ENCODE peak calls at places on chromosomes 3 and 15, in six cellular contexts. E is islet precursor cell, H is aorta, F is transverse colon, O is GM04503, A is neural crest cell. W is an unnamed sample.

GRCh38 chr3:32045091-32045964 is 61.1 kb upstream of the GPD1L start:
- DNase-seq in E (no peak), H (no peak), F (peak; percentile 46), O (peak; percentile 18), A (no peak), W (peak; percentile 75)

GRCh38 chr3:12004741-12005513 is 739 bp downstream of the SYN2 start:
- DNase-seq in E (peak; percentile 76), H (peak; percentile 75), F (no peak), O (no peak), A (no peak), W (no peak)

GRCh38 chr15:62649793-62650420 is 392.6 kb upstream of the TPM1 start:
- DNase-seq in E (no peak), H (no peak), F (no peak), O (peak; percentile 27), A (no peak), W (no peak)

GRCh38 chr15:56890038-56890437 is 28.4 kb upstream of the TCF12 start:
- DNase-seq in E (no peak), H (no peak), F (no peak), O (no peak), A (no peak), W (no peak)

GRCh38 chr3:41126961-41127360 is 72.3 kb upstream of the CTNNB1 start:
- DNase-seq in E (peak; percentile 12), H (no peak), F (no peak), O (no peak), A (no peak), W (no peak)

GRCh38 chr15:27408428-27408827 is 437.4 kb downstream of the GABRG3 start:
- DNase-seq in E (no peak), H (no peak), F (no peak), O (no peak), A (no peak), W (no peak)

GRCh38 chr3:193805448-193805847 is 212.4 kb downstream of the OPA1 start:
- DNase-seq in E (peak; percentile 73), H (no peak), F (peak; percentile 42), O (no peak), A (no peak), W (peak; percentile 45)

GRCh38 chr3:191070201-191070600 is 128.8 kb upstream of the OSTN start:
- DNase-seq in E (no peak), H (no peak), F (no peak), O (peak; percentile 71), A (no peak), W (no peak)

GRCh38 chr3:124768812-124769211 is 38.6 kb downstream of the UMPS start:
- DNase-seq in E (no peak), H (peak; percentile 65), F (peak; percentile 32), O (no peak), A (no peak), W (peak; percentile 60)

GRCh38 chr3:184635126-184635525 is 73.5 kb downstream of the EPHB3 start:
- DNase-seq in E (no peak), H (no peak), F (no peak), O (no peak), A (no peak), W (no peak)

GRCh38 chr3:17135696-17136095 is 250.9 kb downstream of the PLCL2 start:
- DNase-seq in E (no peak), H (no peak), F (no peak), O (no peak), A (no peak), W (no peak)

GRCh38 chr3:179943097-179943880 is 93.4 kb downstream of the PEX5L start:
- DNase-seq in E (no peak), H (no peak), F (no peak), O (no peak), A (no peak), W (no peak)

W was measured in HuH-7.